ENCODE peak calls at places on chromosomes 12 and 14, in nine cellular contexts. One of them, this sample, is unnamed.

GRCh38 chr12:105331805-105332251 is 1.3 kb downstream of the C12orf75 start:
- DNase-seq in endodermal cell: peak
- DNase-seq in brain microvascular endothelial cell: peak
- DNase-seq in stomach: peak
- DNase-seq in heart right ventricle: no peak
- DNase-seq in pancreas: no peak
- DNase-seq in iPS DF 6.9: no peak
- DNase-seq in IMR-90: no peak
- DNase-seq in CD4-positive, alpha-beta T cell: no peak
- DNase-seq in this sample: no peak

GRCh38 chr12:34303091-34303870 is 281.0 kb downstream of the ALG10 start:
- DNase-seq in brain microvascular endothelial cell: no peak
- DNase-seq in endodermal cell: no peak
- DNase-seq in iPS DF 6.9: no peak
- DNase-seq in pancreas: no peak
- DNase-seq in heart right ventricle: no peak
- DNase-seq in CD4-positive, alpha-beta T cell: no peak
- DNase-seq in stomach: no peak
- DNase-seq in IMR-90: no peak
- DNase-seq in this sample: no peak

GRCh38 chr14:81416233-81416927 is 16.3 kb upstream of the STON2 start:
- DNase-seq in IMR-90: no peak
- DNase-seq in endodermal cell: no peak
- DNase-seq in heart right ventricle: no peak
- DNase-seq in iPS DF 6.9: no peak
- DNase-seq in stomach: no peak
- DNase-seq in CD4-positive, alpha-beta T cell: no peak
- DNase-seq in brain microvascular endothelial cell: no peak
- DNase-seq in pancreas: no peak
- DNase-seq in this sample: no peak

GRCh38 chr12:18967814-18968213 is 161.7 kb upstream of the PLEKHA5 start:
- DNase-seq in CD4-positive, alpha-beta T cell: no peak
- DNase-seq in iPS DF 6.9: no peak
- DNase-seq in endodermal cell: no peak
- DNase-seq in IMR-90: no peak
- DNase-seq in heart right ventricle: no peak
- DNase-seq in brain microvascular endothelial cell: no peak
- DNase-seq in stomach: peak
- DNase-seq in pancreas: no peak
- DNase-seq in this sample: no peak

GRCh38 chr12:123948401-123949117 is 24.1 kb downstream of the CCDC92 start:
- DNase-seq in brain microvascular endothelial cell: no peak
- DNase-seq in stomach: no peak
- DNase-seq in endodermal cell: no peak
- DNase-seq in IMR-90: no peak
- DNase-seq in pancreas: no peak
- DNase-seq in CD4-positive, alpha-beta T cell: no peak
- DNase-seq in heart right ventricle: no peak
- DNase-seq in iPS DF 6.9: no peak
- DNase-seq in this sample: peak

GRCh38 chr12:57262126-57262822 is 11.3 kb upstream of the STAC3 start:
- DNase-seq in heart right ventricle: no peak
- DNase-seq in CD4-positive, alpha-beta T cell: no peak
- DNase-seq in brain microvascular endothelial cell: no peak
- DNase-seq in iPS DF 6.9: no peak
- DNase-seq in IMR-90: no peak
- DNase-seq in stomach: no peak
- DNase-seq in pancreas: no peak
- DNase-seq in endodermal cell: no peak
- DNase-seq in this sample: no peak

GRCh38 chr12:126385785-126386184 is 1320.5 kb downstream of the AACS start:
- DNase-seq in IMR-90: no peak
- DNase-seq in endodermal cell: no peak
- DNase-seq in pancreas: no peak
- DNase-seq in brain microvascular endothelial cell: no peak
- DNase-seq in iPS DF 6.9: no peak
- DNase-seq in stomach: no peak
- DNase-seq in heart right ventricle: no peak
- DNase-seq in CD4-positive, alpha-beta T cell: no peak
- DNase-seq in this sample: no peak

GRCh38 chr12:122837306-122838265 is 2.3 kb downstream of the HIP1R start:
- DNase-seq in stomach: peak
- DNase-seq in iPS DF 6.9: no peak
- DNase-seq in CD4-positive, alpha-beta T cell: no peak
- DNase-seq in IMR-90: no peak
- DNase-seq in endodermal cell: peak
- DNase-seq in brain microvascular endothelial cell: no peak
- DNase-seq in heart right ventricle: no peak
- DNase-seq in pancreas: peak
- DNase-seq in this sample: no peak

GRCh38 chr12:43501705-43502104 is 50.3 kb downstream of the ADAMTS20 start:
- DNase-seq in iPS DF 6.9: no peak
- DNase-seq in stomach: no peak
- DNase-seq in pancreas: no peak
- DNase-seq in IMR-90: peak
- DNase-seq in CD4-positive, alpha-beta T cell: no peak
- DNase-seq in heart right ventricle: no peak
- DNase-seq in endodermal cell: no peak
- DNase-seq in brain microvascular endothelial cell: peak
- DNase-seq in this sample: peak

GRCh38 chr12:26938660-26939185 is 453 bp downstream of the FGFR1OP2 start:
- DNase-seq in heart right ventricle: no peak
- DNase-seq in brain microvascular endothelial cell: no peak
- DNase-seq in IMR-90: no peak
- DNase-seq in iPS DF 6.9: no peak
- DNase-seq in endodermal cell: no peak
- DNase-seq in pancreas: peak
- DNase-seq in CD4-positive, alpha-beta T cell: no peak
- DNase-seq in stomach: peak
- DNase-seq in this sample: no peak

GRCh38 chr12:113334786-113335539 is at the start of gene SLC8B1:
- DNase-seq in IMR-90: peak
- DNase-seq in iPS DF 6.9: no peak
- DNase-seq in heart right ventricle: peak
- DNase-seq in endodermal cell: peak
- DNase-seq in CD4-positive, alpha-beta T cell: peak
- DNase-seq in stomach: peak
- DNase-seq in pancreas: peak
- DNase-seq in brain microvascular endothelial cell: peak
- DNase-seq in this sample: peak

GRCh38 chr14:94112513-94113060 is 2.1 kb downstream of the IFI27 start:
- DNase-seq in endodermal cell: peak
- DNase-seq in CD4-positive, alpha-beta T cell: no peak
- DNase-seq in iPS DF 6.9: no peak
- DNase-seq in pancreas: no peak
- DNase-seq in IMR-90: no peak
- DNase-seq in heart right ventricle: no peak
- DNase-seq in stomach: peak
- DNase-seq in brain microvascular endothelial cell: no peak
- DNase-seq in this sample: no peak

GRCh38 chr14:94113073-94113472 is 2.5 kb downstream of the IFI27 start:
- DNase-seq in IMR-90: no peak
- DNase-seq in heart right ventricle: no peak
- DNase-seq in endodermal cell: peak
- DNase-seq in stomach: peak
- DNase-seq in pancreas: no peak
- DNase-seq in CD4-positive, alpha-beta T cell: no peak
- DNase-seq in iPS DF 6.9: no peak
- DNase-seq in brain microvascular endothelial cell: no peak
- DNase-seq in this sample: no peak

GRCh38 chr14:94113908-94114588 is 3.5 kb downstream of the IFI27 start:
- DNase-seq in endodermal cell: peak
- DNase-seq in CD4-positive, alpha-beta T cell: no peak
- DNase-seq in IMR-90: peak
- DNase-seq in heart right ventricle: no peak
- DNase-seq in pancreas: peak
- DNase-seq in stomach: peak
- DNase-seq in iPS DF 6.9: no peak
- DNase-seq in brain microvascular endothelial cell: no peak
- DNase-seq in this sample: no peak

GRCh38 chr14:94114589-94115067 is 4.1 kb downstream of the IFI27 start:
- DNase-seq in heart right ventricle: no peak
- DNase-seq in endodermal cell: peak
- DNase-seq in IMR-90: no peak
- DNase-seq in stomach: peak
- DNase-seq in pancreas: peak
- DNase-seq in CD4-positive, alpha-beta T cell: no peak
- DNase-seq in iPS DF 6.9: no peak
- DNase-seq in brain microvascular endothelial cell: no peak
- DNase-seq in this sample: no peak

DNA sequence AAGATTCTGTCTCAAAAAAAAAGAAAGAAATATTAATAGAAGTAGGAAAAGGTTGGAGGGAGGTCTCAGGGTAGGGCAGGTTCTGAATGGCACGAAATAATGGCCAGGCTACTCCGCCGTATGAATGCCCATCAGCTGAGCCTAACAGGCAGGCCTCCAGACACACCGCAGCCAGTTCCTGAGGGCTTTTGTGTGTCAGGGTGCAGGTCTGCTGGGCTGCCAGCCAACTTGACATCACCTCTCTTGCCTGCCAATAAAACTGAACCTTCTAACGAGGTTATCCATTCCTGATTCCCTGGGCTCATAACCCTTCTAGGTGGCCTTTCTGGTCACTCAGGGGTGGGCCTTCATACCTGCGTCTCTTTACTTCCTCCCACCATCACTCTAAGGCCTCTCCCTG is 3.0 kb downstream of the IFI27 start:
- DNase-seq in stomach: peak
- DNase-seq in iPS DF 6.9: no peak
- DNase-seq in heart right ventricle: peak
- DNase-seq in CD4-positive, alpha-beta T cell: no peak
- DNase-seq in endodermal cell: peak
- DNase-seq in pancreas: no peak
- DNase-seq in IMR-90: peak
- DNase-seq in brain microvascular endothelial cell: no peak
- DNase-seq in this sample: no peak
- H3K27ac ChIP-seq in stomach: peak
- H3K27ac ChIP-seq in iPS DF 6.9: no peak
- H3K27ac ChIP-seq in heart right ventricle: peak
- H3K27ac ChIP-seq in CD4-positive, alpha-beta T cell: no peak
- H3K27ac ChIP-seq in endodermal cell: no peak
- H3K27ac ChIP-seq in pancreas: no peak
- H3K27ac ChIP-seq in IMR-90: no peak
- H3K27ac ChIP-seq in brain microvascular endothelial cell: no peak
- H3K27ac ChIP-seq in this sample: no peak

DNA sequence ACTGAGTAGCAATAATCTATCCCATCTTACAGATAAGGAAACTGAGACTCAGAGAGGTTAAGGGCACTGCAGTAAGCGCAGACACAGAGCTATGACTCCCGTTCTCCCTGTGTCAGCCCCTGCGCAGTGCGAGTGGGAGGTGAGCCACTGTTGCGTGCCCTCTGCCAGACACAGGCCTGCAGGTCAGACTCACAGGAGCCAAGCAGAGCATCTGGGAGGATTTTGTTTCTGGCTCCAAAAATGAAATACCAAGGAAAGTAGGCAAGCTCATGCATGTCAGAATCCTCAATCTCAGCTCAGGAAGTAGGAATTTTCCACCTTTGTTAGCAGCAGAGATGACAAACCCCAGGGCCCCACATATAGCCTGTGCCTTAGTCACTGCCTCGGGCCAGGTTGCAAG is 11.2 kb downstream of the BDKRB2 start:
- DNase-seq in IMR-90: no peak
- DNase-seq in iPS DF 6.9: no peak
- DNase-seq in endodermal cell: no peak
- DNase-seq in heart right ventricle: no peak
- DNase-seq in stomach: no peak
- DNase-seq in pancreas: no peak
- DNase-seq in CD4-positive, alpha-beta T cell: no peak
- DNase-seq in brain microvascular endothelial cell: no peak
- DNase-seq in this sample: no peak
- H3K27ac ChIP-seq in IMR-90: peak
- H3K27ac ChIP-seq in iPS DF 6.9: no peak
- H3K27ac ChIP-seq in endodermal cell: no peak
- H3K27ac ChIP-seq in heart right ventricle: no peak
- H3K27ac ChIP-seq in stomach: no peak
- H3K27ac ChIP-seq in pancreas: no peak
- H3K27ac ChIP-seq in CD4-positive, alpha-beta T cell: no peak
- H3K27ac ChIP-seq in brain microvascular endothelial cell: no peak
- H3K27ac ChIP-seq in this sample: no peak

GRCh38 chr14:56881181-56881580 is 70.9 kb upstream of the OTX2 start:
- DNase-seq in CD4-positive, alpha-beta T cell: no peak
- DNase-seq in stomach: no peak
- DNase-seq in iPS DF 6.9: no peak
- DNase-seq in pancreas: no peak
- DNase-seq in endodermal cell: no peak
- DNase-seq in IMR-90: no peak
- DNase-seq in heart right ventricle: no peak
- DNase-seq in brain microvascular endothelial cell: no peak
- DNase-seq in this sample: no peak

GRCh38 chr14:56885795-56886194 is 75.5 kb upstream of the OTX2 start:
- DNase-seq in heart right ventricle: no peak
- DNase-seq in CD4-positive, alpha-beta T cell: no peak
- DNase-seq in endodermal cell: no peak
- DNase-seq in IMR-90: no peak
- DNase-seq in stomach: no peak
- DNase-seq in pancreas: no peak
- DNase-seq in iPS DF 6.9: no peak
- DNase-seq in brain microvascular endothelial cell: no peak
- DNase-seq in this sample: no peak

GRCh38 chr14:56887211-56887610 is 76.9 kb upstream of the OTX2 start:
- DNase-seq in pancreas: no peak
- DNase-seq in CD4-positive, alpha-beta T cell: no peak
- DNase-seq in endodermal cell: no peak
- DNase-seq in IMR-90: no peak
- DNase-seq in stomach: no peak
- DNase-seq in heart right ventricle: no peak
- DNase-seq in iPS DF 6.9: no peak
- DNase-seq in brain microvascular endothelial cell: no peak
- DNase-seq in this sample: no peak

GRCh38 chr14:56886471-56887062 is 76.3 kb upstream of the OTX2 start:
- DNase-seq in pancreas: no peak
- DNase-seq in heart right ventricle: no peak
- DNase-seq in CD4-positive, alpha-beta T cell: no peak
- DNase-seq in stomach: no peak
- DNase-seq in brain microvascular endothelial cell: no peak
- DNase-seq in IMR-90: no peak
- DNase-seq in iPS DF 6.9: no peak
- DNase-seq in endodermal cell: no peak
- DNase-seq in this sample: no peak

GRCh38 chr14:56884617-56885016 is 74.3 kb upstream of the OTX2 start:
- DNase-seq in brain microvascular endothelial cell: no peak
- DNase-seq in endodermal cell: no peak
- DNase-seq in heart right ventricle: no peak
- DNase-seq in CD4-positive, alpha-beta T cell: no peak
- DNase-seq in IMR-90: no peak
- DNase-seq in stomach: no peak
- DNase-seq in pancreas: no peak
- DNase-seq in iPS DF 6.9: no peak
- DNase-seq in this sample: no peak
- H3K27ac ChIP-seq in brain microvascular endothelial cell: no peak
- H3K27ac ChIP-seq in endodermal cell: no peak
- H3K27ac ChIP-seq in heart right ventricle: no peak
- H3K27ac ChIP-seq in CD4-positive, alpha-beta T cell: no peak
- H3K27ac ChIP-seq in IMR-90: no peak
- H3K27ac ChIP-seq in stomach: no peak
- H3K27ac ChIP-seq in pancreas: no peak
- H3K27ac ChIP-seq in iPS DF 6.9: no peak
- H3K27ac ChIP-seq in this sample: no peak

DNA sequence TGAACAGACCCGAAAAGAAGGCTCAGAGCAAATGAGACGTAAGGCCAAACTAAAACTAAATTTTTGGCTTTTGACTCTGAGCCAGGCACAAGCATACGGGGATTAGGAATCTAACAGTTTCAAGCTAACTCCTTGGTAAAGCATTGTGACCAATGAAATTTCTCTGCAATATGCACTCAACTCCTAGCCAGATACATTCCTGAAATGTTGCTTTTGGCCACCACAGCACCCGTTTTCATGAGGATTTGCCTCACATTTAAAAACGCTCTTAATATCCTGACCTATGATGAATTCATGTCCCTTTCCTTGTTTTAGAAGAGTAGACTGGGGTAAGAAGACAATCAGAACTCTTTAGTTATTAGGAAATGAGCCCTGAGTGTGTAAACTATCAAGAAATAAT is 53.1 kb upstream of the NPFF start:
- DNase-seq in pancreas: no peak
- DNase-seq in CD4-positive, alpha-beta T cell: no peak
- DNase-seq in endodermal cell: no peak
- DNase-seq in brain microvascular endothelial cell: peak
- DNase-seq in IMR-90: peak
- DNase-seq in heart right ventricle: no peak
- DNase-seq in stomach: no peak
- DNase-seq in iPS DF 6.9: no peak
- DNase-seq in this sample: no peak
- H3K27ac ChIP-seq in pancreas: no peak
- H3K27ac ChIP-seq in CD4-positive, alpha-beta T cell: no peak
- H3K27ac ChIP-seq in endodermal cell: no peak
- H3K27ac ChIP-seq in brain microvascular endothelial cell: peak
- H3K27ac ChIP-seq in IMR-90: no peak
- H3K27ac ChIP-seq in heart right ventricle: peak
- H3K27ac ChIP-seq in stomach: peak
- H3K27ac ChIP-seq in iPS DF 6.9: no peak
- H3K27ac ChIP-seq in this sample: peak